ENCODE peak calls at places on chromosomes 7 and 10, in seven cellular contexts. B is stimulated activated CD4-positive, alpha-beta T cell treated with anti-CD3 and anti-CD28 coated beads, Interleukin-4, amount 100 ng/mL, for 48 hours; O is mesothelial cell of epicardium; K is uterus; Y is H4; S is GM04503; F is right atrium auricular region. Q is an unnamed sample.

GRCh38 chr10:22321156-22321711 is 335 bp downstream of the BMI1 start:
- DNase-seq in S (no peak), B (peak), O (peak), K (peak), Y (peak), F (peak), Q (peak)

GRCh38 chr10:114081911-114082583 is 38.4 kb downstream of the ADRB1 start:
- DNase-seq in O (no peak), F (no peak), B (no peak), K (no peak), Y (no peak), S (no peak), Q (no peak)

GRCh38 chr7:472640-472957 is 47.0 kb downstream of the PDGFA start:
- DNase-seq in K (no peak), B (no peak), S (no peak), F (no peak), Y (no peak), O (no peak), Q (no peak)

GRCh38 chr7:122550545-122550944 is 148.4 kb downstream of the RNF133 start:
- DNase-seq in F (no peak), B (no peak), O (no peak), Y (no peak), K (no peak), S (no peak), Q (no peak)

GRCh38 chr10:126256864-126257263 is 131.4 kb downstream of the ADAM12 start:
- DNase-seq in O (no peak), Y (no peak), S (no peak), F (no peak), B (no peak), K (no peak), Q (no peak)

GRCh38 chr7:155916926-155917655 is 104.8 kb upstream of the SHH start:
- DNase-seq in O (no peak), S (no peak), F (no peak), Y (peak), B (no peak), K (no peak), Q (no peak)

GRCh38 chr10:130362308-130362761 is 226.1 kb downstream of the GLRX3 start:
- DNase-seq in O (no peak), Y (no peak), F (no peak), K (no peak), B (no peak), S (no peak), Q (peak)

GRCh38 chr10:16529853-16530252 is 8.2 kb upstream of the C1QL3 start:
- DNase-seq in O (no peak), B (no peak), Y (no peak), S (no peak), F (no peak), K (no peak), Q (no peak)

Q was measured in NCI-H345.